ENCODE peak calls at places on chromosomes 13 and 19, in nine cellular contexts. J is AG09309; A is NCI-H345; H is NCI-H1436; R is HuH-7; M is neural progenitor cell; Y is activated T-cell treated with anti-CD3 and anti-CD28 coated beads, Interleukin-2, amount 50 U/mL, for 72 hours; K is pulmonary artery endothelial cell; D is NCI-H2107. N is an unnamed sample.

GRCh38 chr13:30332516-30333165 is 25.3 kb upstream of the KATNAL1 start:
- DNase-seq in J (no peak), A (no peak), H (no peak), R (no peak), M (no peak), Y (no peak), K (no peak), D (no peak), N (no peak)

GRCh38 chr13:36476661-36477060 is 44.4 kb downstream of the CCNA1 start:
- DNase-seq in J (no peak), A (no peak), H (no peak), R (no peak), M (no peak), Y (no peak), K (no peak), D (no peak), N (no peak)

GRCh38 chr19:18637644-18638630 is 1.1 kb downstream of the KLHL26 start:
- DNase-seq in J (no peak), A (peak), H (peak), R (no peak), M (no peak), Y (no peak), K (no peak), D (no peak), N (no peak)

GRCh38 chr13:50192272-50192813 is 177.1 kb downstream of the KCNRG start:
- DNase-seq in J (no peak), A (no peak), H (no peak), R (no peak), M (no peak), Y (no peak), K (no peak), D (no peak), N (no peak)

GRCh38 chr13:66210677-66211076 is 1019.5 kb downstream of the PCDH9 start:
- DNase-seq in J (peak), A (no peak), H (no peak), R (no peak), M (no peak), Y (no peak), K (peak), D (no peak), N (no peak)

GRCh38 chr19:53136432-53136831 is 3.7 kb upstream of the ZNF415 start:
- DNase-seq in J (no peak), A (no peak), H (no peak), R (no peak), M (no peak), Y (no peak), K (no peak), D (no peak), N (no peak)

GRCh38 chr13:113448885-113449692 is 4.2 kb downstream of the ADPRHL1 start:
- DNase-seq in J (no peak), A (peak), H (peak), R (peak), M (no peak), Y (peak), K (peak), D (no peak), N (peak)

GRCh38 chr19:46019270-46019669 is 3.6 kb downstream of the PGLYRP1 start:
- DNase-seq in J (no peak), A (no peak), H (no peak), R (no peak), M (no peak), Y (no peak), K (no peak), D (no peak), N (no peak)

GRCh38 chr19:15104411-15104810 is 2.8 kb upstream of the SYDE1 start:
- DNase-seq in J (no peak), A (no peak), H (no peak), R (no peak), M (no peak), Y (no peak), K (no peak), D (no peak), N (no peak)

GRCh38 chr13:39776439-39776838 is 121.0 kb downstream of the COG6 start:
- DNase-seq in J (peak), A (no peak), H (no peak), R (no peak), M (no peak), Y (peak), K (no peak), D (no peak), N (no peak)

GRCh38 chr13:36839981-36840380 is 21.0 kb downstream of the RFXAP start:
- DNase-seq in J (no peak), A (no peak), H (no peak), R (no peak), M (no peak), Y (no peak), K (no peak), D (no peak), N (no peak)

GRCh38 chr19:14147797-14148605 is 11.6 kb upstream of the ASF1B start:
- DNase-seq in J (no peak), A (no peak), H (peak), R (peak), M (peak), Y (peak), K (peak), D (no peak), N (no peak)

GRCh38 chr13:46908511-46908910 is 11.7 kb upstream of the HTR2A start:
- DNase-seq in J (peak), A (no peak), H (no peak), R (no peak), M (no peak), Y (no peak), K (no peak), D (no peak), N (no peak)

GRCh38 chr13:25943081-25943480 is 108.7 kb downstream of the SHISA2 start:
- DNase-seq in J (no peak), A (no peak), H (no peak), R (no peak), M (no peak), Y (no peak), K (no peak), D (no peak), N (no peak)

GRCh38 chr13:80072231-80072630 is 268.7 kb downstream of the SPRY2 start:
- DNase-seq in J (no peak), A (no peak), H (no peak), R (no peak), M (no peak), Y (no peak), K (no peak), D (no peak), N (no peak)

GRCh38 chr13:59409211-59409610 is 754.5 kb downstream of the DIAPH3 start:
- DNase-seq in J (no peak), A (peak), H (no peak), R (no peak), M (peak), Y (no peak), K (no peak), D (no peak), N (no peak)

N was measured in NCI-H187.